ENCODE peak calls at places on chromosomes 7 and 10, in four cellular contexts. X, E, G and T are unnamed samples.

GRCh38 chr7:1864126-1864940 is 194.3 kb downstream of the ELFN1 start:
- DNase-seq in G (no peak), X (no peak), E (no peak), T (no peak)

GRCh38 chr7:31114593-31115343 is 62.7 kb downstream of the ADCYAP1R1 start:
- DNase-seq in G (no peak), X (peak), E (no peak), T (no peak)

GRCh38 chr7:134942690-134943466 is 43.4 kb upstream of the AGBL3 start:
- DNase-seq in G (no peak), X (no peak), E (no peak), T (no peak)

GRCh38 chr10:61608255-61609040 is 54.3 kb upstream of the CABCOCO1 start:
- DNase-seq in X (no peak), G (no peak), E (no peak), T (no peak)

GRCh38 chr7:16644624-16644986 is 949 bp downstream of the ANKMY2 start:
- DNase-seq in E (no peak), X (no peak), G (no peak), T (no peak)

GRCh38 chr10:98254234-98254858 is 13.6 kb downstream of the LOXL4 start:
- DNase-seq in E (peak), X (no peak), G (no peak), T (no peak)

GRCh38 chr7:36119005-36119711 is 33.9 kb upstream of the EEPD1 start:
- DNase-seq in G (no peak), X (no peak), E (no peak), T (no peak)

GRCh38 chr7:151689196-151689971 is 169.7 kb upstream of the RHEB start:
- DNase-seq in E (no peak), X (no peak), G (no peak), T (no peak)

GRCh38 chr7:5423272-5423843 is at the start of gene TNRC18:
- DNase-seq in X (no peak), E (peak), G (no peak), T (no peak)

GRCh38 chr10:16341637-16342036 is 95.2 kb upstream of the PTER start:
- DNase-seq in G (no peak), E (no peak), X (no peak), T (no peak)

GRCh38 chr7:388461-388960 is 98.5 kb downstream of the FOXL3 start:
- DNase-seq in E (no peak), X (no peak), G (no peak), T (no peak)

GRCh38 chr10:70461397-70462348 is 16.9 kb upstream of the PALD1 start:
- DNase-seq in X (peak), G (peak), E (peak), T (peak)

GRCh38 chr7:7969306-7970112 is 913 bp downstream of the GLCCI1 start:
- DNase-seq in X (peak), E (no peak), G (peak), T (no peak)

GRCh38 chr7:25852249-25852994 is 299.6 kb upstream of the NFE2L3 start:
- DNase-seq in G (no peak), E (peak), X (peak), T (no peak)

GRCh38 chr10:28677889-28678686 is 767 bp downstream of the BAMBI start:
- DNase-seq in X (peak), E (peak), G (no peak), T (no peak)

GRCh38 chr10:13294156-13294555 is 5.7 kb downstream of the PHYH start:
- DNase-seq in G (no peak), X (no peak), E (no peak), T (no peak)

GRCh38 chr7:150580615-150580986 is 13.4 kb downstream of the GIMAP4 start:
- DNase-seq in E (no peak), G (no peak), X (no peak), T (no peak)

GRCh38 chr7:155277385-155277994 is 20.2 kb upstream of the INSIG1 start:
- DNase-seq in X (no peak), E (no peak), G (no peak), T (no peak)

GRCh38 chr7:36396150-36396549 is 6.5 kb downstream of the ANLN start:
- DNase-seq in E (no peak), X (no peak), G (no peak), T (no peak)

GRCh38 chr10:77702166-77702565 is 64.6 kb upstream of the KCNMA1 start:
- DNase-seq in E (no peak), X (no peak), G (no peak), T (no peak)

GRCh38 chr7:43265139-43265538 is 152.7 kb downstream of the HECW1 start:
- DNase-seq in G (no peak), E (no peak), X (no peak), T (no peak)

GRCh38 chr7:151631968-151632749 is 112.5 kb upstream of the RHEB start:
- DNase-seq in G (peak), X (peak), E (peak), T (no peak)

GRCh38 chr7:28547115-28547514 is 134.8 kb downstream of the CREB5 start:
- DNase-seq in E (no peak), X (no peak), G (no peak), T (no peak)

GRCh38 chr7:45863715-45864114 is 9.2 kb downstream of the CCDC201 start:
- DNase-seq in E (no peak), G (no peak), X (peak), T (no peak)

GRCh38 chr7:90298145-90299038 is 22.7 kb downstream of the FAM237B start:
- DNase-seq in G (no peak), E (peak), X (peak), T (peak)

GRCh38 chr7:123615344-123615743 is 13.7 kb downstream of the ASB15 start:
- DNase-seq in G (no peak), E (peak), X (no peak), T (no peak)

GRCh38 chr7:16135628-16136027 is 285.7 kb downstream of the CRPPA start:
- DNase-seq in E (no peak), X (no peak), G (no peak), T (no peak)

GRCh38 chr7:25889765-25890164 is 262.2 kb upstream of the NFE2L3 start:
- DNase-seq in E (peak), X (no peak), G (no peak), T (no peak)

GRCh38 chr10:18362892-18363291 is 222.7 kb downstream of the CACNB2 start:
- DNase-seq in G (no peak), X (no peak), E (no peak), T (no peak)

GRCh38 chr7:70338061-70338460 is 739.8 kb downstream of the AUTS2 start:
- DNase-seq in E (no peak), G (no peak), X (no peak), T (no peak)

GRCh38 chr7:51316262-51316665 is 345 bp downstream of the COBL start:
- DNase-seq in G (no peak), E (peak), X (peak), T (no peak)

GRCh38 chr7:149261829-149262617 is at the start of gene ZNF783:
- DNase-seq in G (peak), X (peak), E (peak), T (peak)
- TF ChIP-seq POLR2AphosphoS5 in G (peak), X (no peak), E (no peak), T (peak)

DNA sequence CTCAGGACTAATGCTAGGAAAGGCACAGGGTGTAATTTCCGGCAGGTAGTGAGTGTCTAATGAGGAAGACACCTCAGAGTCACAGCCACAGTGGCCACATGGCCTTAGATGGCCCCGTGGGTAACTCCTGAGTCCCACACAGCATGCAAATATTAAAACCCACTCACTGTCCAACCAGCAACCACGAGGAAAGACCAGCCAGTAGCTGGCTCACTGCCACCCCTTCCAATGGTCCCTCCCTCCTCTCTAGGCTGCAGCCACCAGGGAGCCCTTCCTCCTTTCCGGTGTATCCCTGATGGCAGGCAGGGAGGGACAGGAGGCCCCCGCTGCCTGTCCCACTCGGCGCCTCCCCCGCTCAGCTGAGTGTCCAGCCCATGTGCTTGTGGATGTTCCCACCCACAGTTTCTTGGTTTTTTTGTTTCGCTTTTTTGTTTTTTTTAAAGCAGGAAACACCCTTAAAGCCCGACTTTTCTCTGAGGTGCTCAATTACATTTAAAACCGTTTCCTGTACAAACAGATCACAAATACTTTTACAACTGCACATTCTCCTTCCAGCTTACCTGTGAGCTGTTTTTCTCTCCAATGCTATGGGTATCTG is 9.2 kb downstream of the BNIP3 start:
- DNase-seq in G (no peak), E (peak), X (no peak), T (no peak)
- TF ChIP-seq POLR2AphosphoS5 in G (no peak), E (no peak), X (no peak), T (no peak)

GRCh38 chr7:115226410-115226809 is 304.5 kb downstream of the MDFIC start:
- DNase-seq in E (no peak), G (no peak), X (peak), T (no peak)
- TF ChIP-seq POLR2AphosphoS5 in E (no peak), G (no peak), X (peak), T (no peak)

DNA sequence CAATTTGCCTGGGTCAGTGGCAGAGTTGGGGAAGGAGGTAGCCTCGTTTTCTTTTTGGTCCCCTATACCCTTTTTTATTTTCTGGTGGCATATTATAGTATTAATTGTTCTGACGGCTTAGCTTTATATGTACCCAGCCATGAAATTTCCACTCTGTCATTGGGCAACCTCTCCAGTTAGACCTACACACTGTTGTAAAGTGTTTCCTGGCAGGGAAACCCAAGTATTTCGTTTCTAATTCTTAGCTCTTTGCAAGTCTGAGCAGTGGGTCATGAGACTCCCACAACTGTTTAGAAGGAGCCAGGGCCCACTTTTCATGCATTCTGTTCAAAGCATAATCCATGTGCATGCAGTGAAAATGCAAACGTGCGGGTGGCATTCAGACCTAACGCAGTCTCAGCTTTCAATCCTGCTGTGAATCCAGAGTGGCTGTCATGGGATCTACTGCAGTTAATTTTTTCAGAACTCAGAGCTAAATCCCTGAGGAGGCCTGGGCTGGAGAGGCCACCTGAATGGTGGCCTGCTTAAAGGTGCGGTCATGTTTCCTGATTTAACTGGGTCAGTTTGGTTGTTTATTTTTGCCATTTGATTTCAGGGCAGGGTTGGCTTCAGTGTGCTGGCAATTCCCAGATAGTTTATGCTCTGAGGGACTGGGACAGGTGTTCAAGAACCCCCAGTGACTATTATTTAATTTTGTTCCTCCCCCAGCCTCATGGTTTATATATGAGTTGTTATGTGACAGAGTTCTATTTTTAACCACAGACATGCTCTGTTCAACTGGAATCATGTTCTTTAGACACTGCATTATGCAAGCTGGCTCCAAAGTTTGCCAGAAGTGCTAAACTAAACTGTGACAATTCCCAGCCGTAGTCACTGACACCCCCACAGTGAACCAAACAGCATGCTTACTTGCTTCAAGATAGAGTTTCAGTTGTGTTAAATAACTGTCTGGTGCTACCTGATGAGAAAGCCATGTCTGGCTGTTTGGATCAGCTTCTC is 27.4 kb upstream of the SYPL1 start:
- DNase-seq in G (no peak), E (no peak), X (no peak), T (no peak)
- TF ChIP-seq POLR2AphosphoS5 in G (no peak), E (no peak), X (no peak), T (no peak)